ENCODE peak calls at places on chromosomes 12 and 14, in nine cellular contexts. X is ACHN, C is brain microvascular endothelial cell, N is Karpas-422, A is mucosa of gallbladder, U is LoVo, L is Kasumi-1, I is tibial artery, Y is GM12892. P is an unnamed sample.
A peak's percentile ranks its signal among the peaks of the same experiment; 100 is the strongest.

GRCh38 chr14:79101388-79101787 is 931.2 kb downstream of the NRXN3 start:
- DNase-seq in A (no peak), U (no peak), I (no peak), C (no peak), N (no peak), L (no peak), X (no peak), Y (no peak), P (no peak)

GRCh38 chr12:27619308-27619707 is 76.9 kb upstream of the REP15 start:
- DNase-seq in X (peak; percentile 97), N (no peak), Y (no peak), C (peak; percentile 83), U (peak; percentile 89), I (no peak), L (peak; percentile 17), A (no peak), P (peak; percentile 94)

GRCh38 chr14:41604793-41605534 is 1.7 kb upstream of the LRFN5 start:
- DNase-seq in I (no peak), X (no peak), L (no peak), U (no peak), C (no peak), A (no peak), N (no peak), Y (no peak), P (no peak)

GRCh38 chr12:43402431-43402830 is 149.6 kb downstream of the ADAMTS20 start:
- DNase-seq in X (no peak), C (no peak), Y (no peak), A (no peak), U (no peak), I (no peak), N (no peak), L (no peak), P (no peak)

GRCh38 chr12:65532162-65532561 is 253.7 kb downstream of the MSRB3 start:
- DNase-seq in N (no peak), I (no peak), A (no peak), L (no peak), C (peak; percentile 78), U (no peak), Y (no peak), X (no peak), P (peak; percentile 89)

GRCh38 chr12:120361506-120362208 is 7.3 kb downstream of the MSI1 start:
- DNase-seq in L (no peak), X (no peak), I (no peak), N (no peak), U (no peak), A (peak; percentile 24), Y (peak; percentile 55), C (peak; percentile 67), P (peak; percentile 55)

GRCh38 chr14:29755311-29756052 is 172.2 kb downstream of the PRKD1 start:
- DNase-seq in I (no peak), U (no peak), A (peak; percentile 32), Y (no peak), X (no peak), L (no peak), C (no peak), N (peak; percentile 29), P (no peak)

GRCh38 chr14:63508033-63508432 is 35.1 kb downstream of the PPP2R5E start:
- DNase-seq in L (no peak), Y (no peak), U (no peak), X (no peak), I (no peak), C (no peak), N (no peak), A (no peak), P (no peak)

GRCh38 chr14:74547331-74547927 is 53.9 kb downstream of the ISCA2 start:
- DNase-seq in X (no peak), C (no peak), L (no peak), N (no peak), I (no peak), A (no peak), U (no peak), Y (no peak), P (no peak)

GRCh38 chr14:95683793-95684192 is 2.4 kb upstream of the TCL1B start:
- DNase-seq in I (no peak), L (peak; percentile 5), U (no peak), Y (peak; percentile 58), C (no peak), N (peak; percentile 92), A (no peak), X (peak; percentile 16), P (peak; percentile 9)

GRCh38 chr12:96427269-96427729 is 27.1 kb upstream of the CDK17 start:
- DNase-seq in L (no peak), U (peak; percentile 43), N (no peak), X (peak; percentile 99), A (peak; percentile 29), C (peak; percentile 100), I (peak; percentile 73), Y (no peak), P (peak; percentile 100)

GRCh38 chr14:71365305-71365865 is 458.1 kb downstream of the PCNX1 start:
- DNase-seq in Y (no peak), X (no peak), A (no peak), L (no peak), C (no peak), N (no peak), U (no peak), I (no peak), P (peak; percentile 74)

GRCh38 chr12:42407306-42407705 is 81.3 kb downstream of the PPHLN1 start:
- DNase-seq in X (no peak), Y (no peak), L (no peak), C (no peak), U (no peak), I (no peak), A (no peak), N (no peak), P (peak; percentile 21)

GRCh38 chr12:120363274-120363855 is 5.6 kb downstream of the MSI1 start:
- DNase-seq in U (no peak), I (no peak), Y (no peak), L (no peak), X (no peak), N (no peak), A (no peak), C (no peak), P (no peak)

GRCh38 chr12:32290411-32290810 is 108.9 kb upstream of the FGD4 start:
- DNase-seq in L (no peak), Y (no peak), U (peak; percentile 48), N (no peak), I (no peak), C (peak; percentile 31), X (no peak), A (no peak), P (peak; percentile 12)

GRCh38 chr14:92511472-92512247 is 1.9 kb upstream of the RIN3 start:
- DNase-seq in A (no peak), C (peak; percentile 94), N (no peak), L (no peak), U (peak; percentile 86), Y (no peak), X (peak; percentile 88), I (no peak), P (peak; percentile 95)

GRCh38 chr14:55731881-55732498 is 152.0 kb downstream of the KTN1 start:
- DNase-seq in I (no peak), N (peak; percentile 87), Y (no peak), A (peak; percentile 52), U (no peak), L (peak; percentile 35), X (peak; percentile 28), C (peak; percentile 48), P (peak; percentile 34)

GRCh38 chr12:89135976-89136634 is 216.2 kb downstream of the DUSP6 start:
- DNase-seq in Y (no peak), A (no peak), C (no peak), L (peak; percentile 76), N (no peak), U (peak; percentile 55), X (no peak), I (no peak), P (peak; percentile 53)

GRCh38 chr12:82299617-82300016 is 58.6 kb downstream of the CCDC59 start:
- DNase-seq in Y (no peak), C (peak; percentile 93), X (no peak), U (no peak), I (no peak), A (no peak), N (no peak), L (no peak), P (no peak)

GRCh38 chr14:79661762-79662161 is 549.5 kb downstream of the DIO2 start:
- DNase-seq in X (no peak), L (no peak), C (peak; percentile 87), U (no peak), N (no peak), A (no peak), I (no peak), Y (no peak), P (peak; percentile 68)

GRCh38 chr12:31966558-31967205 is 7.5 kb downstream of the RESF1 start:
- DNase-seq in X (no peak), L (no peak), U (no peak), C (no peak), N (no peak), Y (no peak), A (no peak), I (no peak), P (no peak)

GRCh38 chr14:79278798-79279644 is 932.3 kb downstream of the DIO2 start:
- DNase-seq in I (peak; percentile 87), X (peak; percentile 86), N (no peak), A (peak; percentile 88), U (peak; percentile 88), L (no peak), C (peak; percentile 88), Y (no peak), P (peak; percentile 95)

GRCh38 chr12:119613319-119613936 is 19.9 kb downstream of the TMEM233 start:
- DNase-seq in L (no peak), C (peak; percentile 5), I (no peak), A (peak; percentile 40), U (no peak), X (peak; percentile 60), N (no peak), Y (no peak), P (peak; percentile 6)

GRCh38 chr14:61350427-61350826 is 29.0 kb downstream of the PRKCH start:
- DNase-seq in X (no peak), N (no peak), L (no peak), I (no peak), Y (no peak), U (no peak), C (no peak), A (no peak), P (no peak)

GRCh38 chr12:66290716-66291200 is 11.5 kb upstream of the HELB start:
- DNase-seq in Y (no peak), C (no peak), U (no peak), N (no peak), I (no peak), X (no peak), L (no peak), A (no peak), P (no peak)

GRCh38 chr14:54691525-54692260 is 124.8 kb downstream of the SAMD4A start:
- DNase-seq in L (peak; percentile 44), C (peak; percentile 66), Y (peak; percentile 24), I (peak; percentile 88), A (peak; percentile 74), X (peak; percentile 69), N (peak; percentile 82), U (peak; percentile 10), P (peak; percentile 77)

GRCh38 chr12:108150436-108150835 is 21.3 kb downstream of the WSCD2 start:
- DNase-seq in U (no peak), C (no peak), A (no peak), I (no peak), N (no peak), L (no peak), Y (no peak), X (no peak), P (no peak)

GRCh38 chr12:100962086-100962712 is 167.6 kb downstream of the ANO4 start:
- DNase-seq in N (no peak), A (no peak), Y (no peak), L (no peak), I (no peak), C (no peak), X (no peak), U (no peak), P (no peak)

GRCh38 chr14:91269076-91269991 is 24.8 kb upstream of the GPR68 start:
- DNase-seq in Y (no peak), N (no peak), X (no peak), L (no peak), A (no peak), I (no peak), C (no peak), U (no peak), P (no peak)

GRCh38 chr12:6613015-6613775 is 6.0 kb upstream of the CHD4 start:
- DNase-seq in U (no peak), A (peak; percentile 79), N (peak; percentile 59), C (peak; percentile 65), Y (peak; percentile 41), I (peak; percentile 95), X (no peak), L (peak; percentile 92), P (peak; percentile 85)

GRCh38 chr14:61323970-61324369 is 2.6 kb downstream of the PRKCH start:
- DNase-seq in I (no peak), C (no peak), L (no peak), X (no peak), N (no peak), U (no peak), A (no peak), Y (no peak), P (no peak)